ENCODE peak calls at places on chromosomes 13 and 19, in four cellular contexts. One of them, this sample, is unnamed.

GRCh38 chr19:28437390-28438346 is 775.3 kb downstream of the UQCRFS1 start:
- DNase-seq in HEK293T: no peak
- DNase-seq in K562: no peak
- DNase-seq in HepG2: no peak
- DNase-seq in this sample: no peak

GRCh38 chr13:107743983-107744382 is 471.4 kb downstream of the LIG4 start:
- DNase-seq in HEK293T: no peak
- DNase-seq in K562: no peak
- DNase-seq in HepG2: no peak
- DNase-seq in this sample: no peak

GRCh38 chr13:42148538-42148937 is 100.1 kb downstream of the DGKH start:
- DNase-seq in HEK293T: no peak
- DNase-seq in K562: no peak
- DNase-seq in HepG2: no peak
- DNase-seq in this sample: no peak

GRCh38 chr19:11745871-11746270 is 7.1 kb upstream of the ZNF823 start:
- DNase-seq in HEK293T: no peak
- DNase-seq in K562: no peak
- DNase-seq in HepG2: no peak
- DNase-seq in this sample: no peak

GRCh38 chr13:33326723-33327122 is 41.2 kb upstream of the STARD13 start:
- DNase-seq in HEK293T: no peak
- DNase-seq in K562: no peak
- DNase-seq in HepG2: no peak
- DNase-seq in this sample: no peak

GRCh38 chr19:50870417-50871089 is 2.7 kb upstream of the KLK2 start:
- DNase-seq in HEK293T: no peak
- DNase-seq in K562: peak; percentile 94
- DNase-seq in HepG2: peak; percentile 12
- DNase-seq in this sample: peak; percentile 44

GRCh38 chr19:34254552-34255432 is at the start of gene GARRE1:
- DNase-seq in HEK293T: peak; percentile 82
- DNase-seq in K562: peak; percentile 92
- DNase-seq in HepG2: no peak
- DNase-seq in this sample: peak; percentile 53

GRCh38 chr19:42268704-42269517 is at the start of gene CIC:
- DNase-seq in HEK293T: peak; percentile 93
- DNase-seq in K562: peak; percentile 87
- DNase-seq in HepG2: peak; percentile 100
- DNase-seq in this sample: peak; percentile 100

GRCh38 chr13:93554514-93554913 is 327.9 kb downstream of the GPC6 start:
- DNase-seq in HEK293T: no peak
- DNase-seq in K562: no peak
- DNase-seq in HepG2: no peak
- DNase-seq in this sample: no peak

GRCh38 chr13:67224148-67224846 is 5.8 kb downstream of the PCDH9 start:
- DNase-seq in HEK293T: peak; percentile 93
- DNase-seq in K562: peak; percentile 58
- DNase-seq in HepG2: peak; percentile 56
- DNase-seq in this sample: peak; percentile 43

GRCh38 chr19:12133069-12133468 is 7.1 kb downstream of the ZNF20 start:
- DNase-seq in HEK293T: no peak
- DNase-seq in K562: no peak
- DNase-seq in HepG2: no peak
- DNase-seq in this sample: no peak

GRCh38 chr13:87123987-87124784 is 547.0 kb upstream of the SLITRK5 start:
- DNase-seq in HEK293T: peak; percentile 88
- DNase-seq in K562: no peak
- DNase-seq in HepG2: peak; percentile 10
- DNase-seq in this sample: peak; percentile 16

GRCh38 chr13:52899206-52899605 is 50.8 kb upstream of the PCDH8 start:
- DNase-seq in HEK293T: no peak
- DNase-seq in K562: no peak
- DNase-seq in HepG2: no peak
- DNase-seq in this sample: no peak

GRCh38 chr19:49588370-49589122 is 2.4 kb upstream of the PRR12 start:
- DNase-seq in HEK293T: no peak
- DNase-seq in K562: no peak
- DNase-seq in HepG2: no peak
- DNase-seq in this sample: no peak

GRCh38 chr19:33462112-33462726 is 59.4 kb downstream of the PEPD start:
- DNase-seq in HEK293T: peak; percentile 20
- DNase-seq in K562: no peak
- DNase-seq in HepG2: no peak
- DNase-seq in this sample: no peak

GRCh38 chr19:33278403-33279269 is 23.7 kb downstream of the CEBPA start:
- DNase-seq in HEK293T: no peak
- DNase-seq in K562: no peak
- DNase-seq in HepG2: peak; percentile 61
- DNase-seq in this sample: no peak

GRCh38 chr13:54241719-54242118 is 1213.1 kb downstream of the OLFM4 start:
- DNase-seq in HEK293T: peak; percentile 26
- DNase-seq in K562: no peak
- DNase-seq in HepG2: no peak
- DNase-seq in this sample: no peak

GRCh38 chr19:19595171-19595701 is 23.3 kb downstream of the PBX4 start:
- DNase-seq in HEK293T: no peak
- DNase-seq in K562: no peak
- DNase-seq in HepG2: no peak
- DNase-seq in this sample: no peak

GRCh38 chr19:13718733-13719132 is 45.6 kb upstream of the MRI1 start:
- DNase-seq in HEK293T: no peak
- DNase-seq in K562: no peak
- DNase-seq in HepG2: no peak
- DNase-seq in this sample: peak; percentile 36

GRCh38 chr13:79108914-79109643 is 297.0 kb downstream of the RBM26 start:
- DNase-seq in HEK293T: no peak
- DNase-seq in K562: no peak
- DNase-seq in HepG2: no peak
- DNase-seq in this sample: no peak

GRCh38 chr13:75038315-75038881 is 443.6 kb downstream of the TBC1D4 start:
- DNase-seq in HEK293T: no peak
- DNase-seq in K562: no peak
- DNase-seq in HepG2: no peak
- DNase-seq in this sample: no peak

GRCh38 chr13:39051157-39051556 is 12.9 kb downstream of the NHLRC3 start:
- DNase-seq in HEK293T: peak; percentile 13
- DNase-seq in K562: no peak
- DNase-seq in HepG2: peak; percentile 13
- DNase-seq in this sample: no peak
- TF ChIP-seq ELF4 in HEK293T: no peak
- TF ChIP-seq ELF4 in K562: no peak
- TF ChIP-seq ELF4 in HepG2: no peak
- TF ChIP-seq ELF4 in this sample: no peak

GRCh38 chr19:40510526-40511115 is 43.8 kb downstream of the SPTBN4 start:
- DNase-seq in HEK293T: no peak
- DNase-seq in K562: no peak
- DNase-seq in HepG2: no peak
- DNase-seq in this sample: no peak
- TF ChIP-seq ELF4 in HEK293T: no peak
- TF ChIP-seq ELF4 in K562: no peak
- TF ChIP-seq ELF4 in HepG2: no peak
- TF ChIP-seq ELF4 in this sample: no peak

GRCh38 chr19:55247621-55248099 is 11.2 kb downstream of the PPP6R1 start:
- DNase-seq in HEK293T: no peak
- DNase-seq in K562: no peak
- DNase-seq in HepG2: no peak
- DNase-seq in this sample: no peak
- TF ChIP-seq ELF4 in HEK293T: no peak
- TF ChIP-seq ELF4 in K562: no peak
- TF ChIP-seq ELF4 in HepG2: no peak
- TF ChIP-seq ELF4 in this sample: no peak

DNA sequence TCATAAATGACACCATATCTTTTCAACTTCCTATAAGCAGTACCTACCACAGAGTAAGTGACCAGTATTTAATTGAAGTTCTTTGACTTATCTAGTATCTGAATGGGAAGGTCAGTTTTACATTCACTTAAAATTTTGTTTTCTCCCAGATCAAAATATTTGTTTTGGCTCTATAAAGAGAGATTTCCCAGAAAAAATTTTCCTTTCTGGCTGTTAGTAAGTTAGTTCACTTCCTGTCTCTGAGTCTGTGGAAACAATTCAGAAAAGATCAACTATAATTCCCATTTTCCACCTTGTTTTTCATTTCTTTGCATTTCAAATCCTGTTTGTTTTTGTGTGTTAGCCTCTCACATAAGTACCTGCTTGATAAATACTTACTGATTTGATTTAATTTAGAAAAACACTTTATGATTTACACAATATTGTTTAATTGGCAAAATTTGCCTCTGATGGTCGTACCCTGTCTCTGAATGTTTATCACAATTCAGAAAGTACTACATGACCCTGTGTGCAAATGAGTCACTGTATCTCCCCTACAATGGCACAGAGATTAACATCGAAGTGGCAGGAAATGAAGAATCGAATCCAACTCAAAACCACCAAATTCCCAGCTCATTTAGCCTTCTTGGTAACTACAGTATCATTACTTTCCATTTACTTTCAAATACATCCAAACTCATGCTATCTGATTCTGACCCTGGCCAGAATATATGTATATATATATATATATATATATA is 15.4 kb upstream of the MED4 start:
- DNase-seq in HEK293T: no peak
- DNase-seq in K562: no peak
- DNase-seq in HepG2: no peak
- DNase-seq in this sample: no peak
- TF ChIP-seq ELF4 in HEK293T: no peak
- TF ChIP-seq ELF4 in K562: no peak
- TF ChIP-seq ELF4 in HepG2: no peak
- TF ChIP-seq ELF4 in this sample: no peak

DNA sequence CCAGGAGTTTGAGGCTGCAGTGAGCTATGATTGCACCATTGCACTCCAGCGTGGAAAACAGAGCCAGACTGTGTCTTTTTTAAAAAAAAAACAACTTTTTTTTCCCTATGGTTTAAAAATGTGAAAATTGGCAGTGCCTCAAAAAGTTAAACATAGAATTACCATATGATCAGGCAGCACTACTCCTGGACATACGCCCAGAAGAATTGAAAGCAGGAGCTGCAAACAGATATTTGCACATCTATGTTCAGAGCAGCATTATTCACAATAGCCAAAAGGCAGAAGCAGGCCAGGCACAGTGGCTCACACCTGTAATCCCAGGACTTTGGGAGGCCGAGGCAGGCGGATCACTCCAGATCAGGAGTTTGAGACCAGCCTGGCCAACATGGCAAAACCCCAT is 3.8 kb upstream of the RETN start:
- DNase-seq in HEK293T: no peak
- DNase-seq in K562: no peak
- DNase-seq in HepG2: no peak
- DNase-seq in this sample: no peak
- TF ChIP-seq ELF4 in HEK293T: no peak
- TF ChIP-seq ELF4 in K562: no peak
- TF ChIP-seq ELF4 in HepG2: no peak
- TF ChIP-seq ELF4 in this sample: no peak

DNA sequence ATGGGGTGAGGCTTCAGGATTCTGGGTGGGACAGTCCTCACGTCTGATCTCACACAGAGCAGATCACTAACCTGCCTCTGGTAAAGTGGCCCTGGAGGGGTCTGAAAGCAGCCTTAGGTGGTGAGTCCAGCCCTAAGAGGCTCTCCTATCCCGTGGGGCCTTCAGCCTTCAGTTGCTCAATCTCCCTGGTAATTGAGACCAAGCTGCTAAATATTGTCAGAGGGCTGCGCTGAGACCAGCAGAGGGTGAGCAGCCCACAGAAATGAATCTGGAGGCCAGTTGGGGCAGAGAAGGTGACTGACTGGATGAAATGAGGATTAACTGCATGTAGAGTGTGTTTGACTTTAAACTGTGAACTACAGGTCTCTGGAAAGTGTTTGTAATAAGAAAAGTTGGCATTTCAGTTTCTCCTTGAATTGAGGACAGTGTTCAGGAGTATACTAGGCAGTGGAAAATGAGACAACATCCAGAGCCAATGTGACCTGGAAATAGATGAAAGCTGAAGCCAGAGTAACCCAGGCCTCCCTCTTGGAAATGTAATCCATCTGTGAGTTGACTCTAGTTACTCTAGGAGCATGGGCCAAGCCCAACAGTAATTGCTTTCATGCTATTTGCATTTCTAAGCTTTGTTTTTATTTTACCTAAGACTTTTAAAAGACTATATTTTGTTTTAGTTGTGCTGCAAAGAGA is 14.3 kb upstream of the HSPH1 start:
- DNase-seq in HEK293T: no peak
- DNase-seq in K562: no peak
- DNase-seq in HepG2: peak; percentile 34
- DNase-seq in this sample: no peak
- TF ChIP-seq ELF4 in HEK293T: no peak
- TF ChIP-seq ELF4 in K562: no peak
- TF ChIP-seq ELF4 in HepG2: no peak
- TF ChIP-seq ELF4 in this sample: no peak

GRCh38 chr19:5977785-5978605 is at the start of gene RANBP3:
- DNase-seq in HEK293T: peak; percentile 100
- DNase-seq in K562: peak; percentile 97
- DNase-seq in HepG2: peak; percentile 97
- DNase-seq in this sample: peak; percentile 98
- TF ChIP-seq ELF4 in HEK293T: no peak
- TF ChIP-seq ELF4 in K562: no peak
- TF ChIP-seq ELF4 in HepG2: peak; percentile 99
- TF ChIP-seq ELF4 in this sample: peak; percentile 98

This sample was measured in WTC11.